ENCODE peak calls at places on chromosomes 13 and 19, in seven cellular contexts. Y, O, W, G, V, N and L are unnamed samples.

GRCh38 chr19:41306394-41306793 is 3.6 kb upstream of the CCDC97 start:
- DNase-seq in V (no peak), O (no peak), G (no peak), W (no peak), Y (no peak), N (no peak), L (no peak)

GRCh38 chr19:1856345-1856697 is 7.1 kb downstream of the KLF16 start:
- DNase-seq in W (no peak), V (peak; percentile 70), O (no peak), N (no peak), Y (no peak), G (no peak), L (no peak)

GRCh38 chr19:16386619-16387240 is 62.1 kb downstream of the KLF2 start:
- DNase-seq in W (peak; percentile 69), O (peak; percentile 57), N (no peak), Y (peak; percentile 54), V (peak; percentile 71), G (peak; percentile 64), L (no peak)

GRCh38 chr13:65656740-65657329 is 1573.3 kb downstream of the PCDH9 start:
- DNase-seq in G (no peak), W (no peak), V (peak; percentile 36), O (no peak), Y (no peak), N (no peak), L (no peak)

GRCh38 chr19:46019270-46019669 is 3.6 kb downstream of the PGLYRP1 start:
- DNase-seq in V (no peak), G (no peak), N (no peak), Y (no peak), W (no peak), O (no peak), L (no peak)

GRCh38 chr13:99926014-99926731 is 45.4 kb downstream of the ZIC5 start:
- DNase-seq in Y (no peak), W (no peak), G (no peak), V (peak; percentile 26), O (no peak), N (no peak), L (no peak)

GRCh38 chr13:40024578-40024952 is 369.1 kb downstream of the COG6 start:
- DNase-seq in O (no peak), G (no peak), Y (no peak), N (no peak), W (no peak), V (no peak), L (no peak)

GRCh38 chr19:51777570-51778460 is 16.8 kb downstream of the FPR2 start:
- DNase-seq in V (peak; percentile 80), Y (peak; percentile 35), W (peak; percentile 87), O (peak; percentile 84), G (peak; percentile 68), N (peak; percentile 37), L (peak; percentile 45)

GRCh38 chr13:66501187-66501586 is 728.9 kb downstream of the PCDH9 start:
- DNase-seq in O (no peak), V (no peak), Y (no peak), N (no peak), W (no peak), G (no peak), L (no peak)

GRCh38 chr13:47859129-47859528 is 141.9 kb downstream of the SUCLA2 start:
- DNase-seq in V (no peak), G (no peak), W (no peak), N (no peak), Y (no peak), O (no peak), L (no peak)

GRCh38 chr13:93290503-93290902 is 63.9 kb downstream of the GPC6 start:
- DNase-seq in G (no peak), W (no peak), Y (no peak), V (no peak), N (no peak), O (no peak), L (no peak)

GRCh38 chr13:46143239-46143701 is 38.4 kb upstream of the CPB2 start:
- DNase-seq in Y (no peak), O (no peak), W (no peak), N (no peak), V (no peak), G (no peak), L (no peak)

GRCh38 chr13:110580800-110581199 is 19.3 kb upstream of the RAB20 start:
- DNase-seq in V (no peak), Y (no peak), O (no peak), N (no peak), G (no peak), W (no peak), L (no peak)

GRCh38 chr13:44759222-44759721 is 183.1 kb upstream of the TSC22D1 start:
- DNase-seq in W (no peak), Y (no peak), G (no peak), V (no peak), O (no peak), N (no peak), L (no peak)

GRCh38 chr13:88294368-88294767 is 623.2 kb downstream of the SLITRK5 start:
- DNase-seq in W (no peak), G (no peak), N (no peak), V (no peak), Y (no peak), O (no peak), L (no peak)

GRCh38 chr19:10260141-10260584 is 8.1 kb downstream of the MRPL4 start:
- DNase-seq in V (no peak), G (no peak), Y (peak; percentile 76), N (no peak), W (no peak), O (no peak), L (no peak)

GRCh38 chr13:20825476-20825875 is 51.7 kb upstream of the EEF1AKMT1 start:
- DNase-seq in W (no peak), V (peak; percentile 53), Y (no peak), G (no peak), N (no peak), O (no peak), L (no peak)

GRCh38 chr13:40401911-40402776 is 264.3 kb downstream of the FOXO1 start:
- DNase-seq in V (no peak), O (peak; percentile 100), Y (peak; percentile 53), N (peak; percentile 74), W (no peak), G (peak; percentile 98), L (peak; percentile 59)

GRCh38 chr13:20495087-20496023 is 30.3 kb downstream of the CRYL1 start:
- DNase-seq in O (peak; percentile 57), G (no peak), Y (peak; percentile 60), N (peak; percentile 17), W (peak; percentile 72), V (peak; percentile 89), L (peak; percentile 53)